ENCODE peak calls at places on chromosomes 12 and 14, in ten cellular contexts. D is activated CD4-positive, alpha-beta T cell treated with anti-CD3 and anti-CD28 coated beads for 1 hour; N is AG04449; X is GM23338; F is CD8-positive, alpha-beta T cell; R is heart left ventricle; B is psoas muscle; J is fibroblast of the aortic adventitia; E is omental fat pad; Z is NCI-H345. M is an unnamed sample.

GRCh38 chr12:75790219-75790618 is 241.4 kb downstream of the PHLDA1 start:
- DNase-seq in J (no peak), E (no peak), D (no peak), Z (no peak), F (no peak), R (no peak), N (no peak), B (no peak), X (no peak), M (no peak)

GRCh38 chr12:1318327-1319031 is 275.9 kb downstream of the FBXL14 start:
- DNase-seq in E (no peak), D (no peak), F (no peak), Z (peak), N (peak), R (no peak), B (no peak), J (peak), X (peak), M (peak)

GRCh38 chr12:52165096-52165855 is 26.5 kb downstream of the KRT80 start:
- DNase-seq in Z (no peak), J (no peak), B (no peak), X (no peak), F (no peak), R (no peak), N (no peak), D (no peak), E (no peak), M (no peak)

GRCh38 chr12:123101467-123102004 is 49.4 kb downstream of the PITPNM2 start:
- DNase-seq in X (peak), R (no peak), D (no peak), Z (no peak), E (no peak), N (no peak), F (no peak), B (no peak), J (no peak), M (no peak)

GRCh38 chr12:62192486-62193250 is 67.5 kb upstream of the USP15 start:
- DNase-seq in B (peak), X (peak), E (no peak), Z (peak), F (peak), D (peak), N (peak), R (peak), J (peak), M (no peak)

GRCh38 chr14:94114589-94115067 is 4.1 kb downstream of the IFI27 start:
- DNase-seq in D (no peak), B (no peak), Z (no peak), F (no peak), N (no peak), J (no peak), X (no peak), E (peak), R (no peak), M (no peak)

GRCh38 chr14:74592476-74593191 is 19.4 kb downstream of the LTBP2 start:
- DNase-seq in X (no peak), D (no peak), B (peak), J (no peak), Z (no peak), F (no peak), R (no peak), E (no peak), N (no peak), M (peak)

GRCh38 chr12:65532744-65533143 is 254.3 kb downstream of the MSRB3 start:
- DNase-seq in R (no peak), E (no peak), D (no peak), F (no peak), N (peak), X (no peak), J (peak), B (no peak), Z (no peak), M (no peak)

GRCh38 chr12:125092108-125092871 is 27.1 kb downstream of the AACS start:
- DNase-seq in J (peak), F (no peak), B (no peak), Z (no peak), R (no peak), X (no peak), E (no peak), D (no peak), N (no peak), M (no peak)

GRCh38 chr14:36478782-36479181 is 41.2 kb downstream of the NKX2-1 start:
- DNase-seq in J (no peak), X (no peak), E (no peak), R (no peak), B (no peak), N (no peak), Z (no peak), F (no peak), D (no peak), M (no peak)

GRCh38 chr14:37594916-37595808 is at the start of the genes FOXA1 and TTC6:
- DNase-seq in Z (peak), X (peak), R (no peak), J (peak), B (peak), E (no peak), N (no peak), D (no peak), F (no peak), M (peak)

GRCh38 chr12:3280967-3281366 is 203.8 kb downstream of the TSPAN9 start:
- DNase-seq in E (no peak), X (no peak), F (no peak), B (no peak), Z (no peak), D (no peak), R (no peak), J (no peak), N (no peak), M (no peak)

GRCh38 chr12:67046062-67046461 is 223.1 kb upstream of the CAND1 start:
- DNase-seq in J (no peak), B (no peak), X (peak), E (no peak), F (no peak), D (no peak), N (no peak), R (no peak), Z (no peak), M (no peak)

GRCh38 chr14:33073023-33073422 is 134.3 kb downstream of the NPAS3 start:
- DNase-seq in F (no peak), R (no peak), N (no peak), B (no peak), Z (no peak), D (no peak), X (no peak), E (no peak), J (no peak), M (no peak)

GRCh38 chr14:30272848-30273563 is 286.0 kb upstream of the G2E3 start:
- DNase-seq in X (no peak), R (no peak), B (no peak), Z (peak), J (no peak), N (no peak), D (no peak), E (no peak), F (no peak), M (no peak)

GRCh38 chr14:101082436-101083384 is 179.2 kb upstream of the RTL1 start:
- DNase-seq in J (no peak), E (no peak), R (no peak), Z (no peak), B (no peak), X (no peak), N (no peak), D (no peak), F (peak), M (no peak)

GRCh38 chr12:6452908-6453630 is 1.2 kb downstream of the TAPBPL start:
- DNase-seq in X (no peak), E (no peak), R (peak), D (no peak), Z (no peak), F (peak), N (no peak), B (no peak), J (no peak), M (peak)

GRCh38 chr12:120240495-120240833 is 25.1 kb downstream of the PXN start:
- DNase-seq in B (no peak), Z (no peak), X (no peak), N (no peak), J (no peak), R (no peak), D (no peak), F (no peak), E (no peak), M (peak)

GRCh38 chr14:51545396-51545795 is 106.3 kb upstream of the FRMD6 start:
- DNase-seq in J (no peak), R (no peak), D (no peak), E (no peak), B (no peak), Z (no peak), X (no peak), N (no peak), F (no peak), M (no peak)

GRCh38 chr14:79730911-79731310 is 480.4 kb downstream of the DIO2 start:
- DNase-seq in E (no peak), J (no peak), X (no peak), R (no peak), B (no peak), N (no peak), F (no peak), Z (no peak), D (no peak), M (no peak)

GRCh38 chr12:27865421-27865820 is 85.4 kb upstream of the MANSC4 start:
- DNase-seq in N (peak), Z (no peak), X (no peak), B (no peak), E (no peak), J (peak), R (no peak), F (no peak), D (no peak), M (no peak)

GRCh38 chr12:111757361-111758119 is 9.2 kb upstream of the ALDH2 start:
- DNase-seq in N (no peak), F (no peak), Z (no peak), B (peak), X (no peak), D (no peak), E (no peak), R (peak), J (peak), M (peak)

GRCh38 chr12:39990122-39991101 is 115.5 kb downstream of the SLC2A13 start:
- DNase-seq in D (peak), Z (no peak), X (peak), E (peak), J (peak), B (peak), F (peak), R (peak), N (no peak), M (peak)

GRCh38 chr14:63544641-63545234 is 1.6 kb upstream of the PPP2R5E start:
- DNase-seq in R (no peak), B (no peak), Z (no peak), F (no peak), J (peak), X (no peak), N (no peak), D (no peak), E (no peak), M (no peak)